ENCODE peak calls at places on chromosomes 13 and 19, in five cellular contexts. E is SJSA1, H is ACHN, U is testis, W is NCI-H1694 treated with DMSO at 0.1 percent for 48 hours. J is an unnamed sample.

GRCh38 chr19:55005684-55006488 is 32.2 kb downstream of the GP6 start:
- DNase-seq in E (no peak), H (no peak), U (peak; percentile 68), W (no peak), J (peak; percentile 82)

GRCh38 chr13:52353116-52353718 is 52.8 kb downstream of the THSD1 start:
- DNase-seq in E (no peak), H (no peak), U (no peak), W (no peak), J (no peak)

GRCh38 chr19:13978306-13978705 is 26.0 kb downstream of the DCAF15 start:
- DNase-seq in E (no peak), H (no peak), U (peak; percentile 85), W (no peak), J (no peak)

GRCh38 chr13:49367640-49368431 is 76.0 kb downstream of the CAB39L start:
- DNase-seq in E (no peak), H (no peak), U (no peak), W (no peak), J (no peak)

GRCh38 chr13:51958217-51958547 is 53.1 kb downstream of the ATP7B start:
- DNase-seq in E (no peak), H (no peak), U (no peak), W (no peak), J (no peak)

GRCh38 chr19:41327499-41328156 is 17.7 kb downstream of the CCDC97 start:
- DNase-seq in E (peak; percentile 73), H (no peak), U (no peak), W (no peak), J (peak; percentile 71)

GRCh38 chr13:76882431-76882830 is 3.8 kb downstream of the KCTD12 start:
- DNase-seq in E (no peak), H (no peak), U (no peak), W (peak; percentile 19), J (no peak)

GRCh38 chr19:35310811-35311465 is 18.0 kb upstream of the CD22 start:
- DNase-seq in E (no peak), H (no peak), U (no peak), W (no peak), J (no peak)

GRCh38 chr19:38194061-38194701 is 29.8 kb downstream of the DPF1 start:
- DNase-seq in E (no peak), H (no peak), U (no peak), W (peak; percentile 29), J (no peak)

GRCh38 chr19:57559008-57559403 is 657 bp downstream of the ZNF550 start:
- DNase-seq in E (peak; percentile 46), H (no peak), U (peak; percentile 31), W (no peak), J (peak; percentile 38)

GRCh38 chr19:13110099-13110610 is 6.4 kb downstream of the TRMT1 start:
- DNase-seq in E (no peak), H (no peak), U (no peak), W (no peak), J (no peak)

GRCh38 chr19:5035817-5036732 is 67.2 kb downstream of the KDM4B start:
- DNase-seq in E (no peak), H (no peak), U (peak; percentile 43), W (peak; percentile 61), J (no peak)

GRCh38 chr19:33405491-33406461 is 32.3 kb downstream of the CEBPG start:
- DNase-seq in E (no peak), H (no peak), U (no peak), W (no peak), J (no peak)

GRCh38 chr19:42563352-42564210 is 31.1 kb downstream of the CEACAM8 start:
- DNase-seq in E (no peak), H (peak; percentile 35), U (peak; percentile 42), W (no peak), J (peak; percentile 95)

GRCh38 chr19:55618426-55618825 is 5.9 kb downstream of the ZNF784 start:
- DNase-seq in E (no peak), H (no peak), U (no peak), W (no peak), J (no peak)

GRCh38 chr19:869245-870177 is 10.0 kb downstream of the CFD start:
- DNase-seq in E (peak; percentile 98), H (peak; percentile 44), U (peak; percentile 82), W (no peak), J (peak; percentile 89)

GRCh38 chr13:36418022-36418805 is 14.1 kb upstream of the CCNA1 start:
- DNase-seq in E (no peak), H (peak; percentile 84), U (no peak), W (no peak), J (no peak)

GRCh38 chr13:104586010-104586746 is 1520.0 kb upstream of the SLC10A2 start:
- DNase-seq in E (peak; percentile 58), H (peak; percentile 77), U (no peak), W (no peak), J (no peak)

GRCh38 chr19:55493650-55494171 is 5.5 kb downstream of the SSC5D start:
- DNase-seq in E (no peak), H (no peak), U (no peak), W (no peak), J (no peak)

GRCh38 chr19:3163230-3163886 is 15.2 kb upstream of the S1PR4 start:
- DNase-seq in E (peak; percentile 75), H (peak; percentile 67), U (peak; percentile 66), W (peak; percentile 67), J (peak; percentile 60)

GRCh38 chr19:33297401-33298145 is 4.8 kb downstream of the CEBPA start:
- DNase-seq in E (no peak), H (no peak), U (no peak), W (no peak), J (no peak)

GRCh38 chr13:98972627-98973026 is 5.2 kb downstream of the DOCK9 start:
- DNase-seq in E (peak; percentile 89), H (peak; percentile 4), U (no peak), W (no peak), J (no peak)

GRCh38 chr13:30968734-30969335 is 36.4 kb downstream of the TEX26 start:
- DNase-seq in E (no peak), H (no peak), U (no peak), W (no peak), J (no peak)

GRCh38 chr13:24540236-24541126 is 27.9 kb upstream of the PARP4 start:
- DNase-seq in E (no peak), H (no peak), U (peak; percentile 79), W (no peak), J (peak; percentile 56)

GRCh38 chr19:12793290-12794195 is 2.3 kb downstream of the JUNB start:
- DNase-seq in E (peak; percentile 94), H (peak; percentile 91), U (peak; percentile 93), W (peak; percentile 82), J (peak; percentile 88)